ENCODE peak calls at places on chromosomes 6 and 20, in nine cellular contexts. Y, V, B, D, I, H, L, K and X are unnamed samples.

GRCh38 chr20:24665196-24665595 is 195.8 kb downstream of the SYNDIG1 start:
- DNase-seq in I (no peak), V (no peak), L (no peak), D (no peak), B (no peak), K (no peak), Y (no peak), H (no peak), X (no peak)

GRCh38 chr6:134464690-134465411 is 146.9 kb upstream of the SGK1 start:
- DNase-seq in L (peak; percentile 91), K (no peak), Y (peak; percentile 58), I (no peak), D (peak; percentile 89), V (no peak), B (no peak), H (no peak), X (peak; percentile 82)

GRCh38 chr6:159094444-159095252 is 49.9 kb upstream of the TAGAP start:
- DNase-seq in D (no peak), B (no peak), L (no peak), V (no peak), I (no peak), H (no peak), Y (no peak), K (no peak), X (no peak)

GRCh38 chr20:18650224-18650623 is 62.4 kb downstream of the DTD1 start:
- DNase-seq in K (no peak), L (no peak), Y (no peak), V (no peak), D (no peak), H (no peak), I (no peak), B (no peak), X (no peak)

GRCh38 chr20:2261105-2261504 is 34.7 kb upstream of the TGM3 start:
- DNase-seq in H (no peak), V (no peak), K (no peak), L (no peak), Y (no peak), I (no peak), D (no peak), B (peak; percentile 17), X (no peak)

GRCh38 chr20:58416832-58417231 is 27.8 kb downstream of the VAPB start:
- DNase-seq in H (no peak), I (no peak), Y (no peak), K (no peak), D (no peak), V (no peak), B (no peak), L (no peak), X (no peak)

GRCh38 chr6:56259163-56259562 is 11.8 kb upstream of the COL21A1 start:
- DNase-seq in B (no peak), I (no peak), L (no peak), K (no peak), D (no peak), V (peak; percentile 35), H (no peak), Y (no peak), X (no peak)

GRCh38 chr6:75975904-75976303 is 96.6 kb downstream of the IMPG1 start:
- DNase-seq in L (no peak), B (no peak), I (no peak), H (no peak), Y (no peak), K (no peak), V (no peak), D (no peak), X (no peak)

GRCh38 chr6:16104624-16105023 is 24.3 kb upstream of the MYLIP start:
- DNase-seq in Y (no peak), I (no peak), D (no peak), B (no peak), K (no peak), L (no peak), V (no peak), H (no peak), X (no peak)

GRCh38 chr6:7389162-7389450 is 436 bp downstream of the CAGE1 start:
- DNase-seq in H (no peak), V (peak; percentile 82), I (no peak), D (peak; percentile 71), B (peak; percentile 84), Y (peak; percentile 76), L (no peak), K (no peak), X (peak; percentile 6)

GRCh38 chr20:7989379-7989778 is 30.2 kb downstream of the TMX4 start:
- DNase-seq in H (no peak), B (no peak), V (no peak), K (no peak), I (no peak), Y (peak; percentile 5), D (no peak), L (no peak), X (no peak)

GRCh38 chr6:161618816-161619454 is 345.1 kb upstream of the AGPAT4 start:
- DNase-seq in L (peak; percentile 65), K (no peak), I (peak; percentile 48), B (peak; percentile 89), Y (peak; percentile 69), D (no peak), H (no peak), V (peak; percentile 48), X (no peak)

GRCh38 chr6:151058021-151058733 is 181.6 kb upstream of the AKAP12 start:
- DNase-seq in H (no peak), D (no peak), B (no peak), Y (no peak), L (no peak), V (no peak), I (no peak), K (no peak), X (no peak)

GRCh38 chr6:159691133-159691962 is 1.7 kb downstream of the SOD2 start:
- DNase-seq in H (peak; percentile 61), Y (peak; percentile 97), V (peak; percentile 97), L (peak; percentile 65), K (peak; percentile 51), B (peak; percentile 33), I (peak; percentile 37), D (peak; percentile 92), X (peak; percentile 64)

GRCh38 chr20:40991181-40991889 is 37.3 kb upstream of the TOP1 start:
- DNase-seq in V (no peak), B (peak; percentile 68), K (no peak), H (no peak), L (no peak), Y (peak; percentile 25), I (peak; percentile 86), D (no peak), X (no peak)

GRCh38 chr6:140609956-140610355 is 1235.5 kb upstream of the CITED2 start:
- DNase-seq in Y (no peak), I (no peak), K (no peak), D (no peak), H (no peak), V (peak; percentile 13), B (no peak), L (no peak), X (no peak)

GRCh38 chr20:775679-776135 is 7.4 kb upstream of the SLC52A3 start:
- DNase-seq in D (no peak), K (no peak), B (no peak), I (no peak), Y (no peak), H (no peak), V (no peak), L (no peak), X (no peak)

GRCh38 chr6:1798303-1798964 is 188.7 kb downstream of the FOXC1 start:
- DNase-seq in K (no peak), I (no peak), L (no peak), B (no peak), H (no peak), V (peak; percentile 32), Y (no peak), D (peak; percentile 24), X (no peak)

GRCh38 chr6:19410477-19410876 is 426.7 kb upstream of the ID4 start:
- DNase-seq in V (peak; percentile 28), H (no peak), K (peak; percentile 19), D (peak; percentile 51), Y (peak; percentile 78), L (no peak), I (no peak), B (no peak), X (peak; percentile 41)

GRCh38 chr6:90463359-90463758 is 123.5 kb downstream of the MAP3K7 start:
- DNase-seq in Y (no peak), I (peak; percentile 33), K (no peak), H (no peak), B (no peak), V (no peak), L (no peak), D (no peak), X (no peak)

GRCh38 chr20:54335299-54335698 is 127.4 kb downstream of the PFDN4 start:
- DNase-seq in D (no peak), K (no peak), B (no peak), L (no peak), I (no peak), V (peak; percentile 42), Y (peak; percentile 8), H (no peak), X (no peak)

GRCh38 chr6:14831922-14832321 is 413.9 kb upstream of the JARID2 start:
- DNase-seq in L (no peak), V (no peak), B (no peak), D (no peak), Y (no peak), I (no peak), H (no peak), K (no peak), X (no peak)

GRCh38 chr6:154480144-154480639 is 30.3 kb downstream of the CNKSR3 start:
- DNase-seq in V (no peak), K (no peak), L (no peak), I (no peak), H (no peak), Y (no peak), D (no peak), B (no peak), X (no peak)
- H3K4me3 ChIP-seq in V (peak overlapping the region; percentile 71), K (no peak overlapping the region), L (no peak overlapping the region), I (no peak overlapping the region), H (no peak overlapping the region), Y (no peak overlapping the region), D (peak overlapping the region; percentile 9), B (no peak overlapping the region), X (no peak overlapping the region)

DNA sequence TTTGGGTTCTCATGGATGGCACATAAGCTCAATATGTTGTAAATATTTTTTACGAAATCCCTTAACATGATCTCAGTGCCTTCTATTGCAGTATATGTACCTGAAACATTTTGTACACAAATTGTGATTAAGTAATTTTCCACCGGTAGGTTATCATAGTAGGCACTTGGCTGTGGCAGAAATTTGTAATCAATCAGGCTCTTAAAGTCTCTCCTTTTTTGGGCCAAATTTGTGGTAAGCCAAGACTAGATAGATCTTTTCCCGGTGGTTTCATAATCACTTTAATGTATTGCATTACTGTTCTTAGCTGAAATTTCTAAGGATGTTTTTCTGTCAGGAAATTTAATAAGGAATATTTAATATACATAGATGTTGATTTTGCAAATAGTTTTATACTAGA is 3.1 kb downstream of the PCMT1 start:
- DNase-seq in B (no peak), I (no peak), H (no peak), Y (no peak), D (no peak), V (peak; percentile 36), K (no peak), L (no peak), X (no peak)
- H3K4me3 ChIP-seq in B (no peak overlapping the region), I (no peak overlapping the region), H (no peak overlapping the region), Y (no peak overlapping the region), D (no peak overlapping the region), V (peak overlapping the region; percentile 56), K (no peak overlapping the region), L (no peak overlapping the region), X (no peak overlapping the region)

GRCh38 chr20:45372646-45373352 is 5.3 kb downstream of the TP53TG5 start:
- DNase-seq in H (no peak), I (no peak), Y (no peak), B (no peak), K (no peak), D (no peak), L (no peak), V (no peak), X (no peak)
- H3K4me3 ChIP-seq in H (no peak overlapping the region), I (no peak overlapping the region), Y (peak overlapping the region; percentile 35), B (no peak overlapping the region), K (peak overlapping the region; percentile 2), D (no peak overlapping the region), L (peak overlapping the region; percentile 40), V (peak overlapping the region; percentile 76), X (no peak overlapping the region)

GRCh38 chr6:41428402-41428994 is 93.1 kb downstream of the NCR2 start:
- DNase-seq in B (no peak), H (no peak), I (no peak), V (no peak), L (no peak), K (peak; percentile 81), Y (no peak), D (no peak), X (no peak)
- H3K4me3 ChIP-seq in B (no peak overlapping the region), H (no peak overlapping the region), I (no peak overlapping the region), V (no peak overlapping the region), L (no peak overlapping the region), K (peak overlapping the region; percentile 23), Y (no peak overlapping the region), D (no peak overlapping the region), X (peak overlapping the region; percentile 24)